ENCODE peak calls at places on chromosomes 12 and 14, in four cellular contexts. K, X, E and O are unnamed samples.

GRCh38 chr12:51401486-51401885 is 10.3 kb upstream of the GALNT6 start:
- DNase-seq in K (no peak), X (no peak), E (no peak), O (no peak)

GRCh38 chr12:48901278-48901677 is 24.0 kb downstream of the FKBP11 start:
- DNase-seq in K (no peak), X (no peak), E (no peak), O (no peak)

GRCh38 chr12:16291032-16291431 is 13.5 kb upstream of the SLC15A5 start:
- DNase-seq in K (no peak), X (no peak), E (no peak), O (no peak)

GRCh38 chr14:33569844-33570716 is 380.8 kb downstream of the EGLN3 start:
- DNase-seq in K (no peak), X (no peak), E (no peak), O (no peak)

GRCh38 chr12:112929715-112930114 is 8.6 kb upstream of the OAS3 start:
- DNase-seq in K (no peak), X (no peak), E (no peak), O (no peak)

GRCh38 chr14:103628221-103628683 is 759 bp upstream of the KLC1 start:
- DNase-seq in K (peak; percentile 85), X (peak; percentile 39), E (peak; percentile 90), O (peak; percentile 85)

GRCh38 chr14:52716160-52716559 is 9.2 kb downstream of the PSMC6 start:
- DNase-seq in K (no peak), X (no peak), E (no peak), O (no peak)

GRCh38 chr12:26809611-26810298 is 23.2 kb downstream of the ITPR2 start:
- DNase-seq in K (no peak), X (no peak), E (no peak), O (no peak)

GRCh38 chr12:125140918-125141573 is 75.8 kb downstream of the AACS start:
- DNase-seq in K (no peak), X (peak; percentile 34), E (no peak), O (no peak)

GRCh38 chr14:74081491-74081890 is 2.8 kb downstream of the ALDH6A1 start:
- DNase-seq in K (no peak), X (no peak), E (no peak), O (no peak)

GRCh38 chr14:74083784-74084276 is 423 bp downstream of the ALDH6A1 start:
- DNase-seq in K (no peak), X (no peak), E (peak; percentile 65), O (no peak)

GRCh38 chr14:74084277-74085046 is at the start of the genes ALDH6A1 and LIN52:
- DNase-seq in K (peak; percentile 100), X (peak; percentile 100), E (peak; percentile 100), O (peak; percentile 99)

GRCh38 chr14:74085047-74085637 is 386 bp downstream of the LIN52 start:
- DNase-seq in K (no peak), X (no peak), E (no peak), O (no peak)

GRCh38 chr14:74083161-74083560 is 1.1 kb downstream of the ALDH6A1 start:
- DNase-seq in K (no peak), X (no peak), E (no peak), O (no peak)
- TF ChIP-seq POLR2A in K (no peak), X (no peak), E (no peak), O (no peak)

DNA sequence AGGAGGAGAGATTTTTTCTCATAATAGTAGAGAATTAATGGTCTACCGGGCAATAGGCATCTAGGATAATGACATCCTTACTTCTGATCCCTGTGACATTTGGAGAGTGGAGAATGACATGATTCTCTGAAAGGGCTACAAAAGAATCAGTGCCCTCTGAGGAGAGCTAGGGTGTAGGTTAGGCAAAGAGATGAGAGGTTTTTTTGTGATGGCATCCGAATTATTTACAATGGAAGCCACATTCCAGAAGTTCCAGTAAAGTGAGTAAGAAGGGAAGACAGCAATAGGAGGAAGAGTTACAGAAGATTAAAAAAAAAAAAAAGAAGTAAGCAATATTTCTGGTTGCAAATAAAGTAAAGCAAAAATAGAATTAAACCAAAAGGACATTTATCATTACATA is 478.0 kb downstream of the RMST start:
- DNase-seq in K (no peak), X (no peak), E (no peak), O (no peak)
- H3K4me3 ChIP-seq in K (no peak overlapping the region), X (no peak overlapping the region), E (no peak overlapping the region), O (no peak overlapping the region)

GRCh38 chr14:21200752-21201461 is 45.0 kb upstream of the OR5AU1 start:
- DNase-seq in K (no peak), X (no peak), E (no peak), O (no peak)
- TF ChIP-seq POLR2AphosphoS5 in K (no peak), X (peak; percentile 6), E (peak; percentile 4), O (no peak)

DNA sequence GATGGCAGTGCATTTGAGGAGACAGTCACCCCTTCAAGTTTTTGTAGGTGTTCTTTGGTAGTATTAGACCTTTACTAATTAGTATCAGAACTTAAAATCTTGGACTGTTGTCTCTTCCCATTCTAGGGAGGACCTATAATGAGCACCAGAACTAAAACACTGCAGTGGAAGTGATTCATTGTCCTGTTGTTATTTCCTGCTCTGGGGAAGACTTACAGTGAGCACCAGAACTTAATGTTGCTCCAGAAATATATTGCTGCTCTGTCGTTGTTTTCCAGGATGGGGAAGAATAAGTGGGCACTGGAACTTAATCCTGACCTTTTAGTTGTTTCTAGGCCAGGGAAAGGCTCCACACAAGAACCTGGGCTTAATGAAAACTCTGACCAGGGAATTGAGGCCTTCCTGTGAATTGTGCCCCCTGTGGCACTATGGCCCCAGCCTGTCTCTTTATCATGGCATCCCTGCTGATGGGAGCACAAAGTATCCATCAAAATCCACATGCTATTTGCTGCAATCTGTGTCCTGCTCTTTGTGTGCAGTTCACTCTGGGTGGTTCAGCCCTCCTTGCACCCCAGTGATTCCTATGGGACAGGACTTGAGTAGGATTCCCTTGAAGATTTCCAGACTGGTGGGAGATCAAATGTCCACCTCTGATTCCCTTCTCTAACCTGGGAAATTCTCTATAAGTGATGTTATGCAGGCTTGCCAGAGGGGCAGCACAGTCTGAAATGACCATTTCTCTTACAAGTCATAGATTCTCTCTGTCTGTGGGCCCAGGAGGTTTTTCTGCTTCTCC is 175.8 kb downstream of the PAWR start:
- DNase-seq in K (no peak), X (no peak), E (no peak), O (no peak)
- TF ChIP-seq POLR2A in K (no peak), X (no peak), E (no peak), O (no peak)